ENCODE peak calls at places on chromosomes 11 and 22, in eight cellular contexts. M is GM23248, B is neural progenitor cell, J is GM23338, A is hepatocyte, N is PC-3, W is HCT116, O is OCI-LY7. E is an unnamed sample.

GRCh38 chr22:18056161-18056666 is 21.6 kb upstream of the PEX26 start:
- DNase-seq in M (peak), B (no peak), J (no peak), A (peak), N (peak), W (no peak), O (peak), E (peak)

GRCh38 chr11:44622190-44622650 is 56.8 kb downstream of the CD82 start:
- DNase-seq in M (no peak), B (no peak), J (no peak), A (no peak), N (no peak), W (no peak), O (no peak), E (no peak)

GRCh38 chr11:68160100-68160695 is 39.0 kb upstream of the CHKA start:
- DNase-seq in M (no peak), B (peak), J (no peak), A (no peak), N (no peak), W (no peak), O (no peak), E (no peak)

GRCh38 chr11:116446542-116446941 is 326.2 kb downstream of the BUD13 start:
- DNase-seq in M (no peak), B (no peak), J (no peak), A (no peak), N (no peak), W (no peak), O (no peak), E (no peak)

GRCh38 chr22:47994045-47994444 is 1231.6 kb downstream of the TBC1D22A start:
- DNase-seq in M (no peak), B (no peak), J (no peak), A (no peak), N (no peak), W (no peak), O (no peak), E (no peak)

GRCh38 chr11:61745796-61746653 is 6.4 kb upstream of the MYRF start:
- DNase-seq in M (no peak), B (no peak), J (no peak), A (no peak), N (no peak), W (no peak), O (no peak), E (no peak)

GRCh38 chr11:131674051-131674755 is 303.8 kb downstream of the NTM start:
- DNase-seq in M (peak), B (peak), J (peak), A (peak), N (peak), W (peak), O (peak), E (peak)

GRCh38 chr11:83317757-83318548 is 31.8 kb upstream of the CCDC90B start:
- DNase-seq in M (no peak), B (no peak), J (no peak), A (no peak), N (no peak), W (no peak), O (no peak), E (no peak)

GRCh38 chr11:75888391-75888790 is 73.4 kb downstream of the UVRAG start:
- DNase-seq in M (no peak), B (no peak), J (no peak), A (no peak), N (no peak), W (no peak), O (no peak), E (no peak)

GRCh38 chr11:17775507-17776212 is 41.1 kb downstream of the KCNC1 start:
- DNase-seq in M (no peak), B (no peak), J (no peak), A (no peak), N (no peak), W (no peak), O (no peak), E (no peak)

GRCh38 chr11:76553554-76554476 is 109.0 kb downstream of the EMSY start:
- DNase-seq in M (no peak), B (no peak), J (no peak), A (peak), N (no peak), W (no peak), O (no peak), E (no peak)

GRCh38 chr11:58003036-58003435 is 20.6 kb upstream of the OR9Q1 start:
- DNase-seq in M (no peak), B (no peak), J (no peak), A (no peak), N (no peak), W (no peak), O (no peak), E (no peak)

GRCh38 chr22:18071968-18072310 is 5.9 kb upstream of the PEX26 start:
- DNase-seq in M (no peak), B (no peak), J (no peak), A (no peak), N (no peak), W (no peak), O (peak), E (no peak)

GRCh38 chr11:74720596-74721478 is 10.4 kb downstream of the CHRDL2 start:
- DNase-seq in M (no peak), B (no peak), J (peak), A (peak), N (no peak), W (no peak), O (no peak), E (no peak)

GRCh38 chr11:13090228-13090708 is 81.2 kb downstream of the RASSF10 start:
- DNase-seq in M (no peak), B (no peak), J (no peak), A (no peak), N (no peak), W (no peak), O (no peak), E (no peak)

GRCh38 chr11:120224872-120225371 is 14.1 kb downstream of the OAF start:
- DNase-seq in M (no peak), B (no peak), J (no peak), A (no peak), N (no peak), W (no peak), O (peak), E (no peak)

GRCh38 chr11:79147731-79148130 is 293.1 kb downstream of the TENM4 start:
- DNase-seq in M (no peak), B (no peak), J (no peak), A (no peak), N (no peak), W (no peak), O (no peak), E (no peak)

GRCh38 chr22:44211256-44211945 is 30.7 kb downstream of the PARVG start:
- DNase-seq in M (peak), B (no peak), J (no peak), A (no peak), N (no peak), W (no peak), O (no peak), E (no peak)

GRCh38 chr11:122036022-122036421 is 80.0 kb downstream of the BLID start:
- DNase-seq in M (peak), B (no peak), J (no peak), A (no peak), N (no peak), W (no peak), O (no peak), E (no peak)

GRCh38 chr11:65546217-65546958 is 11.8 kb downstream of the LTBP3 start:
- DNase-seq in M (no peak), B (peak), J (peak), A (peak), N (peak), W (peak), O (peak), E (peak)

GRCh38 chr11:31810779-31811647 is at the start of gene PAX6:
- DNase-seq in M (peak), B (peak), J (peak), A (no peak), N (peak), W (peak), O (no peak), E (peak)

DNA sequence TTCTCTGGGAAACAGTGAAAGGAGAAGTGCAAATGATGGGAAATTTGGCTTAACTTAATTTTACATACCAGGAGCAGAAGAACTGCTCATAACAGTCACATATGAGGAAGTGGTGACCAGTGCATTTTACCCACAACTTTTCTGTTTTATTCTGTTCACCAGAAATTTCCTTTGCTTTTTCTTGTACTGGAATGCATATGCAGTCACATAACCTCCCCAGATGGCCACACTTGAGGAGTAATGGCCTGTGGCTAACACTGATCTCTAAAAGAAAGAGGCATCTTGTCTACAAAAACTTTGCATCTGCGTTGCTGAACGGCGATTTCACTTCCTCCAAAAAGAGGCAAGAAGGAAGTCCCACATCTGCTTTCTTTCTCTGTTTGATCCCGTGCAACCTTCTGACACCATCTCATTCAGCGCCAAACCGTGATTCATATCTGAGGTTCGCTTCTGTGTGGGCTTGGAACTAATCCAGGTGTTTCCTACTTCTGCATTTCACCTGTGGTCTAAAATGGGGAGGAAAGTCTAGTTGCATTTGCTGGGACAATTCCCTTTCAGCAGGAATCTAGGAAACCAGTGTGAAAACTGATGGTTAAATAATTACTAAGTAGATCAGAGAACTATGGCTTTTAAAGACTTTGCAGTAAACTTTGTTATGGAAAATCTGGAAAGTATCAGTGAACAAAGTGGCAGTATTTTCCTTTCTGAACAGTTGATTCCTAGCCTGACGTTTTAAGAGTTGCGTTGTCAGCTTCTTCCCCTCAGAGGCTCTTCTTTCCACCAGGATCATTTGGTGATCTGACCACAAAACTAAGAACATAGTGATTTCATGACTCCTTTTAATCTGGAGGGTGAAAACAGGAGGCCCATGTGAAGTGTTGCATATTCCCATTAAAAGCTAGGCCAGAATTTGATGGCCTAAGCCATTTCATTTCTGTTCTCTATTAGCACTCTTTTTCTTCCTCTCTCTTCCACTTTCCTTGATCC is 4.2 kb upstream of the MPEG1 start:
- DNase-seq in M (peak), B (no peak), J (no peak), A (no peak), N (peak), W (no peak), O (peak), E (peak)
- TF ChIP-seq EZH2phosphoT487 in M (no peak), B (no peak), J (no peak), A (no peak), N (no peak), W (no peak), O (no peak), E (no peak)

GRCh38 chr11:72703281-72704008 is 29.2 kb upstream of the PDE2A start:
- DNase-seq in M (peak), B (peak), J (no peak), A (peak), N (no peak), W (no peak), O (no peak), E (no peak)
- TF ChIP-seq EZH2phosphoT487 in M (no peak), B (no peak), J (no peak), A (no peak), N (no peak), W (no peak), O (no peak), E (no peak)

GRCh38 chr11:15865212-15865987 is 490.9 kb downstream of the SOX6 start:
- DNase-seq in M (no peak), B (no peak), J (no peak), A (no peak), N (peak), W (no peak), O (no peak), E (no peak)
- TF ChIP-seq EZH2phosphoT487 in M (no peak), B (no peak), J (no peak), A (no peak), N (no peak), W (no peak), O (no peak), E (no peak)

GRCh38 chr11:1750481-1750839 is at the start of gene IFITM10:
- DNase-seq in M (peak), B (peak), J (peak), A (no peak), N (no peak), W (no peak), O (no peak), E (no peak)
- TF ChIP-seq EZH2phosphoT487 in M (no peak), B (no peak), J (no peak), A (no peak), N (no peak), W (no peak), O (no peak), E (no peak)

GRCh38 chr11:70517996-70518907 is 119.9 kb downstream of the CTTN start:
- DNase-seq in M (peak), B (no peak), J (peak), A (no peak), N (peak), W (no peak), O (no peak), E (no peak)

GRCh38 chr11:70517203-70517602 is 118.9 kb downstream of the CTTN start:
- DNase-seq in M (no peak), B (no peak), J (no peak), A (no peak), N (peak), W (no peak), O (no peak), E (no peak)

GRCh38 chr11:70521475-70522260 is 123.3 kb downstream of the CTTN start:
- DNase-seq in M (no peak), B (peak), J (no peak), A (no peak), N (no peak), W (no peak), O (no peak), E (no peak)

GRCh38 chr11:70522261-70522612 is 123.9 kb downstream of the CTTN start:
- DNase-seq in M (no peak), B (no peak), J (no peak), A (no peak), N (no peak), W (no peak), O (no peak), E (no peak)

GRCh38 chr11:70519117-70519516 is 120.8 kb downstream of the CTTN start:
- DNase-seq in M (peak), B (no peak), J (no peak), A (no peak), N (peak), W (peak), O (no peak), E (no peak)
- TF ChIP-seq EZH2phosphoT487 in M (no peak), B (no peak), J (no peak), A (no peak), N (no peak), W (no peak), O (no peak), E (no peak)

GRCh38 chr22:24554316-24555159 is at the start of gene GUCD1:
- DNase-seq in M (peak), B (peak), J (peak), A (peak), N (peak), W (no peak), O (peak), E (peak)
- TF ChIP-seq EZH2phosphoT487 in M (no peak), B (no peak), J (no peak), A (no peak), N (no peak), W (no peak), O (no peak), E (no peak)

DNA sequence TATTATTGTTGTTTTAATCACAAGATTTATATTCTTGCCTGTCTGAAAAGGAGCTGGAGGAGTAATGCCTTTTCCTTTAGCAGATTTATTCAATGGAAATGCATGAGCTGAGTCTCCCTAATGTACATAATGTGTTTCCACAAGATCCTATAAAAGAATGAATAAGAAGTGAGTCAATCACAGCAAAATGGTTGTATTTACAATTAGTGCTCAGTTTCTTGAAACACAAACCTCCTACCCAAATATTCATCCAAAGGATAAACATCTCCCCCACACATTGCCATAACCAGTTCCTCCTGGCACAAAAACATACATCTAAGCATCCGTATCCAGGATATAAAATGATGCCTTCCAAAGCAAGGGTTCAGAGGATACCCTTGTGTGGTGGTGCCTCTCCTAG is 33.2 kb downstream of the ME3 start:
- DNase-seq in M (no peak), B (no peak), J (no peak), A (no peak), N (peak), W (no peak), O (no peak), E (no peak)
- TF ChIP-seq EZH2phosphoT487 in M (no peak), B (no peak), J (no peak), A (no peak), N (no peak), W (no peak), O (no peak), E (no peak)

GRCh38 chr22:23217171-23218052 is 37.1 kb downstream of the BCR start:
- DNase-seq in M (no peak), B (no peak), J (no peak), A (no peak), N (no peak), W (no peak), O (no peak), E (no peak)
- TF ChIP-seq EZH2phosphoT487 in M (no peak), B (no peak), J (no peak), A (no peak), N (no peak), W (no peak), O (no peak), E (no peak)

DNA sequence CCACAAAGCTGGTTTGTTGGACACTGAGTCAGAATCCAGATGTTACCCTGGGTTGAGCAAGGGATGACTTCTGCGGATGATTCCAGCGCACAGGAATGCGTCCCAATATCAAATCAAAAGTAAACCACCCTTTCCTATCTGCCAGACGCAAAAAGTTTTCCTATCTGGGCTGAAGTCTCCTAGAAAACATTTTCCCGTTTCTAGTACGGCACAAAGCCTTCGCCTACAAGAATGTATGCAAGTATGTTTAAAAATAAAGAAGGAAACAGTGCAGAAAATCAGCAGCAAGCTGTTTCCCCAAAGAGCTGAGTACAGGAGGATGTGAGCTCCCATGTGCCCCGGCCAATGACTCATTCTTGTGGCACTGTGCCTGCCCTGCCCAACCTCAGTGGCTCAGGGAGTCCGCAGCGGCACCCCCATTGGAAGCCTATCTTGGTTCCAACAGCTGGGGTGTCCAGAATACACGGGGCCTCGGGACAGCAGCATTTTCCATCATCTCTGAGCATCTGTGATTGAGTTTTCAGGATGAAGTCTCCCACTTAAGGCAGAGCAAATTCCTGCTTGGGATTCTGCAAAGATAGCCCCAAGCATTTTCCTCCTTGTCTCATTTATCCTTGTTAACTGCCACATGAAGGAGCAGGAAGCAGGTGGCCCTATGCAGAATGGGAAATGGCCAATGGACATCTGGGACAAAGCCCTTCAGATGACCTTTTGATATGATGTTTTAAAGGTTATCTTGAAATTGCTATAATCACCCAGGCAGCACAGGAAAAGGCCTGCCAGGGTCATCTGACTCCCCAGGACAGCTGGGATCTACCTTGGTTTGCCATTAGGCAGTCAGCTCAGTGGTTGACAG is 17.5 kb downstream of the KCNJ5 start:
- DNase-seq in M (peak), B (no peak), J (no peak), A (peak), N (peak), W (peak), O (no peak), E (no peak)
- TF ChIP-seq EZH2phosphoT487 in M (no peak), B (no peak), J (no peak), A (no peak), N (no peak), W (no peak), O (no peak), E (no peak)